ENCODE peak calls at places on chromosomes 6 and 20, in seven cellular contexts. Z, Y, M, L, B, R and K are unnamed samples.

GRCh38 chr20:49074521-49074920 is 28.4 kb downstream of the CSE1L start:
- DNase-seq in Z (no peak), Y (no peak), M (no peak), L (no peak), B (no peak), R (no peak), K (no peak)

GRCh38 chr6:82987951-82988350 is 77.7 kb downstream of the UBE3D start:
- DNase-seq in Z (no peak), Y (no peak), M (no peak), L (no peak), B (no peak), R (peak), K (no peak)

GRCh38 chr20:26279224-26279623 is 582.6 kb upstream of the ZNF337 start:
- DNase-seq in Z (no peak), Y (no peak), M (no peak), L (no peak), B (no peak), R (no peak), K (no peak)

GRCh38 chr6:75285156-75285639 is 606 bp upstream of the TMEM30A start:
- DNase-seq in Z (no peak), Y (no peak), M (no peak), L (no peak), B (no peak), R (no peak), K (no peak)

GRCh38 chr6:29141606-29142005 is 29.1 kb upstream of the OR2J2 start:
- DNase-seq in Z (no peak), Y (no peak), M (no peak), L (no peak), B (no peak), R (no peak), K (no peak)

GRCh38 chr6:90131614-90132423 is 164.8 kb downstream of the BACH2 start:
- DNase-seq in Z (peak), Y (no peak), M (peak), L (no peak), B (no peak), R (peak), K (peak)

GRCh38 chr20:46558511-46558959 is 8.1 kb upstream of the OCSTAMP start:
- DNase-seq in Z (peak), Y (no peak), M (peak), L (peak), B (peak), R (peak), K (peak)

GRCh38 chr20:44723391-44723790 is 8.2 kb downstream of the CCN5 start:
- DNase-seq in Z (no peak), Y (no peak), M (no peak), L (no peak), B (no peak), R (no peak), K (no peak)

GRCh38 chr20:60820918-60821317 is 431.1 kb upstream of the CDH4 start:
- DNase-seq in Z (no peak), Y (no peak), M (no peak), L (peak), B (no peak), R (no peak), K (no peak)

GRCh38 chr20:35344354-35344837 is 52.2 kb upstream of the FAM83C start:
- DNase-seq in Z (peak), Y (no peak), M (peak), L (no peak), B (peak), R (peak), K (peak)

GRCh38 chr6:14721103-14721758 is 524.6 kb upstream of the JARID2 start:
- DNase-seq in Z (peak), Y (no peak), M (peak), L (no peak), B (no peak), R (no peak), K (no peak)

GRCh38 chr6:54970337-54970736 is 123.8 kb downstream of the FAM83B start:
- DNase-seq in Z (no peak), Y (no peak), M (no peak), L (no peak), B (no peak), R (no peak), K (no peak)

GRCh38 chr6:23154159-23154558 is 584.8 kb downstream of the HDGFL1 start:
- DNase-seq in Z (no peak), Y (no peak), M (no peak), L (no peak), B (no peak), R (no peak), K (no peak)

GRCh38 chr6:37155394-37156312 is 14.3 kb upstream of the PIM1 start:
- DNase-seq in Z (peak), Y (no peak), M (peak), L (peak), B (no peak), R (no peak), K (no peak)

GRCh38 chr6:153096031-153096430 is 35.1 kb downstream of the RGS17 start:
- DNase-seq in Z (no peak), Y (no peak), M (peak), L (no peak), B (no peak), R (no peak), K (no peak)

GRCh38 chr20:50360218-50360672 is 149.9 kb upstream of the PTPN1 start:
- DNase-seq in Z (peak), Y (no peak), M (no peak), L (no peak), B (no peak), R (no peak), K (no peak)

GRCh38 chr6:41474213-41474933 is 71.8 kb upstream of the FOXP4 start:
- DNase-seq in Z (no peak), Y (no peak), M (no peak), L (no peak), B (no peak), R (no peak), K (no peak)

GRCh38 chr6:112296122-112296521 is 41.8 kb upstream of the LAMA4 start:
- DNase-seq in Z (no peak), Y (no peak), M (peak), L (no peak), B (peak), R (peak), K (no peak)

GRCh38 chr6:4794140-4794707 is 18.0 kb downstream of the CDYL start:
- DNase-seq in Z (peak), Y (no peak), M (no peak), L (no peak), B (no peak), R (no peak), K (no peak)

GRCh38 chr6:155541976-155542375 is 86.3 kb upstream of the NOX3 start:
- DNase-seq in Z (no peak), Y (no peak), M (no peak), L (no peak), B (no peak), R (no peak), K (no peak)